ENCODE peak calls at places on chromosomes 11 and 22, in six cellular contexts. P is HepG2, B is H1, O is GM12892, R is K562, I is GM12878. C is an unnamed sample.

GRCh38 chr11:111779118-111779517 is 12.9 kb upstream of the PPP2R1B start:
- DNase-seq in B (no peak), I (no peak), R (no peak), P (no peak), O (no peak), C (no peak)

GRCh38 chr11:19351426-19351825 is 110.7 kb upstream of the E2F8 start:
- DNase-seq in B (no peak), R (no peak), P (no peak), O (no peak), I (no peak), C (no peak)

GRCh38 chr11:46490576-46491100 is 99.1 kb upstream of the CHRM4 start:
- DNase-seq in I (no peak), B (no peak), R (no peak), O (no peak), P (no peak), C (no peak)

GRCh38 chr11:95277868-95278267 is 46.9 kb upstream of the SESN3 start:
- DNase-seq in O (no peak), P (no peak), I (no peak), B (no peak), R (no peak), C (no peak)

GRCh38 chr22:17638182-17638431 is 450 bp upstream of the BCL2L13 start:
- DNase-seq in O (peak; percentile 23), P (no peak), B (no peak), R (no peak), I (no peak), C (peak; percentile 16)

GRCh38 chr22:22397292-22397870 is 111.2 kb downstream of the ZNF280B start:
- DNase-seq in O (no peak), R (peak; percentile 48), P (peak; percentile 73), I (no peak), B (no peak), C (no peak)

GRCh38 chr11:315051-315481 is 1.2 kb downstream of the IFITM1 start:
- DNase-seq in B (no peak), O (no peak), R (no peak), I (no peak), P (peak; percentile 25), C (no peak)

GRCh38 chr11:112128483-112129121 is 35.3 kb downstream of the IL18 start:
- DNase-seq in B (no peak), P (no peak), R (no peak), I (no peak), O (no peak), C (no peak)

GRCh38 chr22:35643991-35644390 is 4.3 kb upstream of the APOL6 start:
- DNase-seq in I (no peak), O (no peak), R (no peak), P (no peak), B (peak; percentile 28), C (no peak)

GRCh38 chr11:61610905-61611304 is 30.0 kb upstream of the SYT7 start:
- DNase-seq in P (no peak), B (no peak), O (no peak), I (no peak), R (no peak), C (no peak)

GRCh38 chr11:68113986-68114385 is 7.2 kb downstream of the CHKA start:
- DNase-seq in I (no peak), P (no peak), R (no peak), O (no peak), B (no peak), C (no peak)

GRCh38 chr11:76257040-76257730 is 50.9 kb upstream of the WNT11 start:
- DNase-seq in P (no peak), B (no peak), O (no peak), I (no peak), R (no peak), C (no peak)

GRCh38 chr11:35045219-35045819 is 93.7 kb upstream of the CD44 start:
- DNase-seq in I (no peak), O (no peak), P (peak; percentile 64), B (no peak), R (no peak), C (no peak)

GRCh38 chr11:103923473-103923931 is 112.9 kb upstream of the DDI1 start:
- DNase-seq in R (no peak), I (no peak), P (peak; percentile 4), B (no peak), O (no peak), C (no peak)

GRCh38 chr11:78327945-78328344 is 89.7 kb downstream of the GAB2 start:
- DNase-seq in I (no peak), P (no peak), B (no peak), R (no peak), O (no peak), C (no peak)

GRCh38 chr11:110196241-110196754 is 100.1 kb downstream of the RDX start:
- DNase-seq in P (peak; percentile 25), R (no peak), O (no peak), B (no peak), I (no peak), C (no peak)

GRCh38 chr11:86955674-86956522 is 703 bp upstream of the FZD4 start:
- DNase-seq in O (peak; percentile 47), P (peak; percentile 88), B (peak; percentile 88), I (peak; percentile 5), R (peak; percentile 89), C (peak; percentile 53)

DNA sequence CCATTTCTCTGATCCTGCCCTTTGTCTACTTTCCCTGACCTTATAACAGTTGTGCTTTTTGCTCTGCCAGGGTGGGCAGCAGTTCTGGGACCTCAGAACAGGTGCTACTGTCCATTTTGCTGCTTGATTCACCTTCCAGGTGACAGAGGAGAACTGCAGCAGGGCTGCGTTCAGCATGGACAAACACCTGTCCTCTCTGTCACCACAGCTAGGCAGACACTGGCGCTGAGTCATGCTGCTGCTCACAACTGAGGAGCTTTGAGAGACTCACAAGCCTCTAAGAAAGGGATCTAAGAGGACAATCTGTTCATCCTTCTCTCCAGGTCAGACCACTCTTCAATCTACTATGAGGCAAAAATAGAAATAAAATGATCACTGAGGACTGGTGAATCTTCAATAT is 1144.5 kb upstream of the CCDC90B start:
- DNase-seq in O (no peak), I (no peak), R (no peak), B (no peak), P (no peak), C (no peak)
- TF ChIP-seq TAF1 in O (no peak), I (no peak), R (no peak), B (no peak), P (no peak), C (no peak)

DNA sequence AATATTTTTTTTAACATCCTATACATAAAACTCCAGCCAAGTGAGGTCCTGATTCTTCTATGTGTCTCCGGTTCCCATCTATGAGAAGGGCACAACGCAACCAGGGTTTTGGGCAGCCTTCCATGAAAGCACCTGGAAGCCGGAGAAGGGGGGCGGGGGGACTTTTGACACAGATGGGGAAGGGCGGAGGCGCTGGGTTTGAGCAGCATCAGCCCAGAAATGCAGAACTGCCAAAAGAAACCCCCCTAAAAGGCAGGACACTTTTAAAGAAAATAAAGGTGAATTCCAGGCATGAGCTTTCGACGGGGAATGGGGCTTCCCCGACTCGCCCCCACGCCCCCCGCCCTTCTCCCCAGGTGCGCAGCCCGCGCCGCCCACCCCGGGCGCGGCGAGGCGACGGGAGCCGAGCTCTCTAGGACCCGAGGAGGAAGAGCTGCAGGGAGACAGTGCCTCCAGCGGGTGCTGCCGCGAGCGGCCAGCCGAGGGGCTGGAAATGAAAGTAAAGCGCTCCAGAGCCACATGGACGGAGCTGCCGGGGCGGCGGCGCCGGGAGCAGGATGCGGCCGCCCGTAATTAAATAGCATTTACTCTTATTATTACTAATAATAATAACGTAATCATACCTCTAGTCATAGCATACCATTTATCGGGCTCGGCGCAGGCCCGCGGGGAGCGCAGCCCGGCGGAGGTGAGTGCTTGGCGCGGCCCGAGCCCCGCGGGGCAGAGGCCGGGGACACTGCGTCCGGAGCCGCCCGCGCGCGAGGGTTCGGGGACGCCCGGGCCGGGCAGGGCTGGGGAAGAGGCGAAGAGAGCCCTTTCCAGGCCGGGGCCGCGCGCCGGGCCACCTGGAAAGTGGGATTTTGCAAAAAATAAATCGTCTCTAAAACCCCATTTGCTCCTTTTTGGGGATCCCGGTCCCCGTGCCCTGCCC is at the start of gene ZC3H7B:
- DNase-seq in O (peak; percentile 95), B (peak; percentile 82), P (peak; percentile 76), R (peak; percentile 77), I (peak; percentile 28), C (peak; percentile 97)
- TF ChIP-seq POLR2A in O (peak; percentile 85), B (peak; percentile 80), P (peak; percentile 90), R (peak; percentile 77), I (peak; percentile 84), C (peak; percentile 76)

DNA sequence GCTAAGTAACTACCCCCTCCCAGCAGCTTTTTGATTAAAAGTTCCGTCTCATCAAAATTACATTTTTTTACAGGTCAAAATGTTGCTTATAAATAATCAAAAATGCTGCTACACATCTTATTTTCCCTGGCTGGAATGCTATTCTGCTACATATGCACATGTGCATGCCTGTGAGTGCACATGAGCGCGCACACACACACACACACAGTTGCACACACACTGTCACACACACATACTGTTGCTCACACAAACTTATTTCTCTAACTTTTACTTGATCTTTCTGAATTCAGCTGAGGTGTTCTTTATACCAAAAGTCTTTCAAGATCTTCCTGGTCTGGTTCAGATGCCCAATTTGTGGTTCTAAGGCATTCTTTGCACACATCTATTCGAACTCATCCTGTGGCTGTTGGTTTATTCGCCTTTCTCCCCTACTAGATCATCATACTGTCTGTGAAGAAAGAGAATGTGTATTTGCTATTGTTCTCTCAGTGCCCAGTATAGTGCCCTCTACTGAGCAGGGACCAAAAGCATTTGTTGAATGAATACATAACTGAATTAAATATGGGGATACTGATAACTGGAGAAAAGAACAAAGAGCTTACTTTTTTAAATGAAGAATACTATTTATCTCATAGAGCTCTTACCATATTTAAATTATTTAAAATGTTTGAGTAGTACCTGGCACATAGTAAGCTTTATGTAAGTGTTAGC is 68.1 kb upstream of the CCDC179 start:
- DNase-seq in P (no peak), B (no peak), R (no peak), O (no peak), I (no peak), C (no peak)
- TF ChIP-seq TAF1 in P (no peak), B (no peak), R (no peak), O (no peak), I (no peak), C (no peak)

GRCh38 chr11:36328956-36329673 is 33.0 kb downstream of the PRR5L start:
- DNase-seq in B (no peak), R (no peak), P (no peak), I (no peak), O (no peak), C (no peak)

DNA sequence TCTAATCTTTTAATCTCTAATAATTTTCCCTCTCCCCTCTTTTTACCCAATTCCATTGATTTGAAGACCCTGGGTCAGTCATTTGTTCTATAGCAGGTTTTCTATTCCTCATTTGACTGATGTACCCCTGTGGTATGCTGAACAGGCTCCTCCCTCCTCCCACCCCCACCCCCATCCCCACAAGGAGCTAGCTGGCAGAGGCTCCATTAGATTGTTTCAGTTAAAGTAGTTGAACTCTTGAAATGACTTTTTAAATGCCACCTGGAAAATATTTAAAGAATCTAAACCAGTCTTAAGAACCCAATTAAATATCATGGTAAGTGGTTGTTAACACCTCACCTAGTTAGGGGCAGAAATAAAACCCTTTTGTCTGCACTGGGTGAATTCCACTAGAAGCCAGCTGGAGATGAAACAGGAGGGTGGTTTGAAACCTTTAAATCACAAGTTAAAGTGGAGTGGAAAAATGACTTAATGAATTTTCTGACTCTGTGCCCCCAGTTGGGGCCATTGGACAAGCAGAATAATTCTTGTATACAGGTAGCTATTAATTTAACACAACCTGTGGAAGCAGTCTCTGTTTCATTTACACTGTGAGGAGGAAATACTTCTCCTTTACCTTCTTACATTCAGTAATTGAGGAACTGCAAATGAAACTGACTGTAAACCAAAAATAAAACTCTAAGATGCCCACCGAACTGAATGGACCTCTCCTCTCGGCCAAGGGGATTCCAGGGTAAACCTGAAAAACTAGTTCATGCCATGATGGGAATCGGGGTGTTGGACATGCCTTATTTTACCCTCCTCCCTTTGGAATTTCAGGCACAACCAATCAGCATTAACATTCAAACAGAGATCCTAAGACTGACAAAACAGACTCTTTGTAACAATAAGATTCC is 30.7 kb downstream of the PRR5L start:
- DNase-seq in O (no peak), R (no peak), B (no peak), P (no peak), I (no peak), C (peak; percentile 12)
- TF ChIP-seq POLR2A in O (no peak), R (no peak), B (no peak), P (no peak), I (no peak), C (no peak)